ENCODE peak calls at places on chromosomes 12 and 14, in five cellular contexts. One of them, this sample, is unnamed.

GRCh38 chr14:80445605-80446004 is 234.3 kb upstream of the DIO2 start:
- DNase-seq in NCI-H1092 treated with DMSO at 0.1 percent for 48 hours: no peak
- DNase-seq in head of caudate nucleus: no peak
- DNase-seq in HFFc6: no peak
- DNase-seq in stromal cell of bone marrow: no peak
- DNase-seq in this sample: no peak

GRCh38 chr14:58865520-58866281 is 227.9 kb downstream of the DACT1 start:
- DNase-seq in NCI-H1092 treated with DMSO at 0.1 percent for 48 hours: no peak
- DNase-seq in head of caudate nucleus: peak
- DNase-seq in HFFc6: no peak
- DNase-seq in stromal cell of bone marrow: peak
- DNase-seq in this sample: peak

GRCh38 chr14:100891501-100892445 is 11.7 kb downstream of the RTL1 start:
- DNase-seq in NCI-H1092 treated with DMSO at 0.1 percent for 48 hours: no peak
- DNase-seq in head of caudate nucleus: peak
- DNase-seq in HFFc6: no peak
- DNase-seq in stromal cell of bone marrow: no peak
- DNase-seq in this sample: no peak

GRCh38 chr12:46830731-46831334 is 5.0 kb upstream of the SLC38A4 start:
- DNase-seq in NCI-H1092 treated with DMSO at 0.1 percent for 48 hours: no peak
- DNase-seq in head of caudate nucleus: no peak
- DNase-seq in HFFc6: no peak
- DNase-seq in stromal cell of bone marrow: no peak
- DNase-seq in this sample: no peak

GRCh38 chr12:64110864-64111263 is 111.2 kb downstream of the KICS2 start:
- DNase-seq in NCI-H1092 treated with DMSO at 0.1 percent for 48 hours: no peak
- DNase-seq in head of caudate nucleus: no peak
- DNase-seq in HFFc6: no peak
- DNase-seq in stromal cell of bone marrow: no peak
- DNase-seq in this sample: no peak

GRCh38 chr12:104958946-104959841 is 1.1 kb upstream of the SLC41A2 start:
- DNase-seq in NCI-H1092 treated with DMSO at 0.1 percent for 48 hours: no peak
- DNase-seq in head of caudate nucleus: no peak
- DNase-seq in HFFc6: peak
- DNase-seq in stromal cell of bone marrow: peak
- DNase-seq in this sample: no peak

GRCh38 chr14:22472935-22473854 is 115.8 kb downstream of the DAD1 start:
- DNase-seq in NCI-H1092 treated with DMSO at 0.1 percent for 48 hours: peak
- DNase-seq in head of caudate nucleus: peak
- DNase-seq in HFFc6: no peak
- DNase-seq in stromal cell of bone marrow: no peak
- DNase-seq in this sample: peak

GRCh38 chr12:62698701-62699101 is 232.1 kb downstream of the MON2 start:
- DNase-seq in NCI-H1092 treated with DMSO at 0.1 percent for 48 hours: no peak
- DNase-seq in head of caudate nucleus: no peak
- DNase-seq in HFFc6: peak
- DNase-seq in stromal cell of bone marrow: peak
- DNase-seq in this sample: no peak

GRCh38 chr14:90383731-90384542 is 12.9 kb upstream of the CALM1 start:
- DNase-seq in NCI-H1092 treated with DMSO at 0.1 percent for 48 hours: peak
- DNase-seq in head of caudate nucleus: peak
- DNase-seq in HFFc6: peak
- DNase-seq in stromal cell of bone marrow: no peak
- DNase-seq in this sample: peak

GRCh38 chr14:62099091-62099490 is 336.9 kb downstream of the SNAPC1 start:
- DNase-seq in NCI-H1092 treated with DMSO at 0.1 percent for 48 hours: no peak
- DNase-seq in head of caudate nucleus: no peak
- DNase-seq in HFFc6: no peak
- DNase-seq in stromal cell of bone marrow: no peak
- DNase-seq in this sample: no peak

GRCh38 chr12:54701940-54702592 is 53.9 kb upstream of the DCD start:
- DNase-seq in NCI-H1092 treated with DMSO at 0.1 percent for 48 hours: peak
- DNase-seq in head of caudate nucleus: no peak
- DNase-seq in HFFc6: peak
- DNase-seq in stromal cell of bone marrow: peak
- DNase-seq in this sample: peak

GRCh38 chr12:124379938-124380754 is 85.3 kb downstream of the RFLNA start:
- DNase-seq in NCI-H1092 treated with DMSO at 0.1 percent for 48 hours: no peak
- DNase-seq in head of caudate nucleus: peak
- DNase-seq in HFFc6: peak
- DNase-seq in stromal cell of bone marrow: peak
- DNase-seq in this sample: no peak

GRCh38 chr14:37903561-37904191 is 304.0 kb upstream of the SSTR1 start:
- DNase-seq in NCI-H1092 treated with DMSO at 0.1 percent for 48 hours: peak
- DNase-seq in head of caudate nucleus: no peak
- DNase-seq in HFFc6: peak
- DNase-seq in stromal cell of bone marrow: peak
- DNase-seq in this sample: peak

GRCh38 chr12:16347391-16348298 is at the start of gene MGST1:
- DNase-seq in NCI-H1092 treated with DMSO at 0.1 percent for 48 hours: peak
- DNase-seq in head of caudate nucleus: peak
- DNase-seq in HFFc6: peak
- DNase-seq in stromal cell of bone marrow: no peak
- DNase-seq in this sample: peak

GRCh38 chr14:64244279-64244678 is 49.9 kb downstream of the ESR2 start:
- DNase-seq in NCI-H1092 treated with DMSO at 0.1 percent for 48 hours: peak
- DNase-seq in head of caudate nucleus: no peak
- DNase-seq in HFFc6: no peak
- DNase-seq in stromal cell of bone marrow: no peak
- DNase-seq in this sample: no peak

GRCh38 chr12:1533602-1534304 is 60.6 kb downstream of the FBXL14 start:
- DNase-seq in NCI-H1092 treated with DMSO at 0.1 percent for 48 hours: no peak
- DNase-seq in head of caudate nucleus: peak
- DNase-seq in HFFc6: peak
- DNase-seq in stromal cell of bone marrow: no peak
- DNase-seq in this sample: no peak

GRCh38 chr14:28831126-28831525 is 64.5 kb downstream of the FOXG1 start:
- DNase-seq in NCI-H1092 treated with DMSO at 0.1 percent for 48 hours: no peak
- DNase-seq in head of caudate nucleus: no peak
- DNase-seq in HFFc6: no peak
- DNase-seq in stromal cell of bone marrow: no peak
- DNase-seq in this sample: peak

GRCh38 chr12:14273911-14274306 is 91.6 kb upstream of the ATF7IP start:
- DNase-seq in NCI-H1092 treated with DMSO at 0.1 percent for 48 hours: no peak
- DNase-seq in head of caudate nucleus: no peak
- DNase-seq in HFFc6: no peak
- DNase-seq in stromal cell of bone marrow: no peak
- DNase-seq in this sample: no peak